ENCODE peak calls at places on chromosomes 3 and 15, in four cellular contexts. E, A, B and L are unnamed samples.

GRCh38 chr15:39788108-39788507 is 5.5 kb upstream of the FSIP1 start:
- DNase-seq in A (no peak), E (no peak), B (no peak), L (no peak)

GRCh38 chr15:74830868-74831267 is 4.4 kb downstream of the CPLX3 start:
- DNase-seq in A (no peak), E (no peak), B (no peak), L (no peak)

GRCh38 chr15:51405646-51406194 is 64.3 kb downstream of the GLDN start:
- DNase-seq in B (no peak), A (peak), E (no peak), L (no peak)

GRCh38 chr3:171311784-171312183 is 148.4 kb downstream of the TNIK start:
- DNase-seq in A (no peak), B (no peak), E (no peak), L (no peak)

GRCh38 chr3:30201715-30202114 is 404.7 kb upstream of the TGFBR2 start:
- DNase-seq in A (no peak), E (no peak), B (no peak), L (no peak)

GRCh38 chr3:32852146-32852545 is 34.3 kb downstream of the TRIM71 start:
- DNase-seq in E (no peak), A (no peak), B (no peak), L (no peak)

GRCh38 chr3:67828486-67829010 is 174.1 kb upstream of the SUCLG2 start:
- DNase-seq in B (no peak), E (no peak), A (no peak), L (no peak)

GRCh38 chr3:23796518-23796917 is 9.2 kb upstream of the UBE2E1 start:
- DNase-seq in E (no peak), A (peak), B (no peak), L (no peak)

GRCh38 chr3:73511555-73511954 is 113.2 kb downstream of the PDZRN3 start:
- DNase-seq in B (no peak), A (no peak), E (no peak), L (no peak)

GRCh38 chr3:149534671-149535394 is 60.3 kb downstream of the TM4SF4 start:
- DNase-seq in E (no peak), A (no peak), B (no peak), L (no peak)

GRCh38 chr3:177960014-177960413 is 576.2 kb upstream of the KCNMB2 start:
- DNase-seq in E (no peak), B (no peak), A (no peak), L (no peak)

GRCh38 chr3:49805884-49806701 is 3.0 kb downstream of the INKA1 start:
- DNase-seq in B (no peak), E (peak), A (no peak), L (peak)

GRCh38 chr3:156626104-156626503 is 48.3 kb upstream of the TIPARP start:
- DNase-seq in E (no peak), B (no peak), A (no peak), L (no peak)

GRCh38 chr3:146921693-146922092 is 316.5 kb upstream of the PLSCR5 start:
- DNase-seq in A (no peak), E (no peak), B (no peak), L (no peak)

GRCh38 chr3:154486949-154487348 is 57.0 kb upstream of the GPR149 start:
- DNase-seq in A (no peak), B (no peak), E (no peak), L (no peak)

GRCh38 chr15:92570391-92570790 is 85.2 kb downstream of the FAM174B start:
- DNase-seq in B (no peak), A (peak), E (no peak), L (no peak)

GRCh38 chr3:99837715-99838114 is 20.1 kb downstream of the CMSS1 start:
- DNase-seq in A (no peak), E (no peak), B (no peak), L (no peak)

GRCh38 chr15:73838795-73839565 is 34.4 kb upstream of the TBC1D21 start:
- DNase-seq in E (no peak), B (no peak), A (no peak), L (peak)

GRCh38 chr3:109819786-109820185 is 482.4 kb upstream of the DPPA4 start:
- DNase-seq in A (no peak), B (no peak), E (no peak), L (no peak)

GRCh38 chr3:126685041-126685440 is 19.0 kb upstream of the CHCHD6 start:
- DNase-seq in B (no peak), A (peak), E (no peak), L (no peak)

GRCh38 chr3:178895178-178895789 is 176.3 kb downstream of the ZMAT3 start:
- DNase-seq in B (no peak), E (no peak), A (no peak), L (no peak)

GRCh38 chr3:102614580-102614979 is 179.8 kb downstream of the ZPLD1 start:
- DNase-seq in B (no peak), A (no peak), E (no peak), L (no peak)

GRCh38 chr15:98812711-98813441 is 164.5 kb downstream of the IGF1R start:
- DNase-seq in E (peak), A (no peak), B (no peak), L (no peak)

GRCh38 chr15:64807051-64807749 is 18.2 kb downstream of the PIF1 start:
- DNase-seq in A (peak), B (no peak), E (no peak), L (no peak)

GRCh38 chr3:98817546-98817945 is 54.4 kb downstream of the ST3GAL6 start:
- DNase-seq in B (no peak), A (no peak), E (peak), L (peak)

GRCh38 chr3:187403768-187404270 is 35.6 kb downstream of the RTP4 start:
- DNase-seq in A (no peak), E (no peak), B (no peak), L (no peak)

GRCh38 chr3:4335840-4336579 is 32.8 kb downstream of the SETMAR start:
- DNase-seq in E (no peak), A (no peak), B (no peak), L (no peak)

GRCh38 chr3:42653560-42654330 is at the start of gene ZBTB47:
- DNase-seq in E (peak), B (no peak), A (peak), L (no peak)

GRCh38 chr3:21509706-21510105 is 241.3 kb downstream of the ZNF385D start:
- DNase-seq in A (no peak), E (no peak), B (no peak), L (no peak)

GRCh38 chr3:126166009-126166408 is 14.4 kb downstream of the ALDH1L1 start:
- DNase-seq in E (no peak), A (peak), B (no peak), L (no peak)

GRCh38 chr3:97291901-97292300 is 472.7 kb upstream of the ARL6 start:
- DNase-seq in E (no peak), A (no peak), B (no peak), L (no peak)

GRCh38 chr3:57952651-57953050 is 55.6 kb upstream of the FLNB start:
- DNase-seq in A (no peak), E (no peak), B (no peak), L (no peak)

GRCh38 chr3:110680365-110680909 is 391.2 kb upstream of the NECTIN3 start:
- DNase-seq in A (no peak), B (no peak), E (no peak), L (no peak)

GRCh38 chr15:87212041-87212440 is 1044.5 kb downstream of the NTRK3 start:
- DNase-seq in B (no peak), E (no peak), A (no peak), L (no peak)
- TF ChIP-seq NRF1 in B (no peak), E (no peak), A (no peak), L (no peak)

DNA sequence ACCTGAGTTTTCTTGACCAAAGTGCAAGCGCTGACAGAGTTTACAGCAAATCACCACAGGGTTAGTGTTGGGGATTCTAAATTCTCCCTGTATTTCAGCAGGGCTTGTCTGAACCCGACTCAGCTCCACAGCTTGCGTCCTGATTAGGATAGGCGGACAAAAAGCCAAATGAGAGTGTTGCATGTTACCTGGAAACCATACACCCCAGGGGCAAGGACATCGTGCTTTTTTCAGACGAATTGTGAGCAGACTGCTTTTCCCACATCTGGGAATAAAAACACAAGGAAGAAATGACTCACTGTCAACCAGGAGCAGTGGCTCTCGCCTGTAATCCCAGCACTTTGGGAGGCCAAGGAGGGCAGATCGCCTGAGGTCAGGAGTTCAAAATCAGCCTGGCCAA is 3.0 kb downstream of the DZIP1L start:
- DNase-seq in A (no peak), B (no peak), E (no peak), L (no peak)
- TF ChIP-seq NRF1 in A (no peak), B (no peak), E (no peak), L (no peak)

GRCh38 chr3:130906374-130906995 is 12.6 kb downstream of the ATP2C1 start:
- DNase-seq in A (no peak), E (no peak), B (no peak), L (no peak)
- TF ChIP-seq NRF1 in A (no peak), E (no peak), B (no peak), L (no peak)

GRCh38 chr3:81549388-81549787 is 212.1 kb downstream of the GBE1 start:
- DNase-seq in A (no peak), B (no peak), E (peak), L (no peak)

GRCh38 chr3:81540787-81541186 is 220.7 kb downstream of the GBE1 start:
- DNase-seq in B (no peak), E (no peak), A (no peak), L (no peak)

GRCh38 chr3:81549831-81550230 is 211.6 kb downstream of the GBE1 start:
- DNase-seq in A (no peak), B (no peak), E (no peak), L (no peak)

GRCh38 chr3:81544385-81544784 is 217.1 kb downstream of the GBE1 start:
- DNase-seq in E (no peak), B (no peak), A (no peak), L (no peak)

GRCh38 chr3:81545572-81545971 is 215.9 kb downstream of the GBE1 start:
- DNase-seq in B (no peak), E (no peak), A (no peak), L (no peak)
- TF ChIP-seq NRF1 in B (no peak), E (no peak), A (no peak), L (no peak)

DNA sequence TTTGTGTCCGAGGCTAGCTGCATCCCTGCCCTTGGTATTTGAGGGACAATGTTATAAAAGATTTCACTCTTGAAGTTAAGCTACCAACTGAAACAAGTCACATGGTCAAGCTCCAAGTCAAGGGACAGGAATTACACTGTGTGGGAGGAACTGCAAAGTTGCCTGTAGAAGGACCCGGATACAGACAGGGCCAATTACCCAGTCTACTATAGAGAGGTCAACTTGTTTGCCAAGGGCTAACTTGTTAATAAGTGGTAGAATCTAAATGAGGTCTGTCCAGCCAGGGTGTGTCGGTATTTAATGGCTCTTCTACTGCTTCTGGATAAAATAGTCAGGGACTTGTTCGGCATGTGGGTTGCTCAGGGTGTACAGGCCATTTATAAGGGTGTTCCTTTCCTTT is 55.7 kb downstream of the PTPRG start:
- DNase-seq in A (no peak), B (no peak), E (no peak), L (no peak)
- TF ChIP-seq NRF1 in A (no peak), B (no peak), E (no peak), L (no peak)

GRCh38 chr15:31360158-31360561 is 33.5 kb downstream of the KLF13 start:
- DNase-seq in E (no peak), B (no peak), A (no peak), L (no peak)
- TF ChIP-seq NRF1 in E (no peak), B (no peak), A (no peak), L (no peak)